ENCODE peak calls at places on chromosomes 2 and 18, in nine cellular contexts. U is NCI-H510A treated with DMSO at 0.1 percent for 48 hours; K is HuH-7.5; V is MCF 10A; X is K562; S is EL; Z is stimulated activated CD4-positive, alpha-beta T cell treated with anti-CD3 and anti-CD28 coated beads, Interleukin-15, amount 100 ng/mL, for 24 hours; A is amniotic stem cell; P is AG10803. D is an unnamed sample.

GRCh38 chr2:160175169-160176130 is 24.6 kb downstream of the ITGB6 start:
- DNase-seq in U (no peak), K (no peak), V (no peak), X (no peak), S (no peak), Z (no peak), A (no peak), P (no peak), D (no peak)

GRCh38 chr18:27213123-27213717 is 28.1 kb upstream of the CHST9 start:
- DNase-seq in U (no peak), K (no peak), V (no peak), X (no peak), S (no peak), Z (no peak), A (no peak), P (no peak), D (no peak)

GRCh38 chr2:100321881-100322820 is at the start of gene LONRF2:
- DNase-seq in U (peak; percentile 42), K (peak; percentile 43), V (no peak), X (peak; percentile 72), S (peak; percentile 7), Z (peak; percentile 38), A (no peak), P (peak; percentile 5), D (peak; percentile 20)

GRCh38 chr2:133837441-133838090 is 269.3 kb upstream of the NCKAP5 start:
- DNase-seq in U (no peak), K (no peak), V (peak; percentile 14), X (no peak), S (peak; percentile 61), Z (no peak), A (no peak), P (peak; percentile 33), D (no peak)

GRCh38 chr18:2536493-2536892 is 34.8 kb downstream of the METTL4 start:
- DNase-seq in U (no peak), K (no peak), V (peak; percentile 17), X (no peak), S (peak; percentile 95), Z (no peak), A (peak; percentile 55), P (peak; percentile 48), D (no peak)

GRCh38 chr2:233832869-233833812 is 21.2 kb downstream of the HJURP start:
- DNase-seq in U (peak; percentile 43), K (peak; percentile 72), V (peak; percentile 68), X (no peak), S (peak; percentile 26), Z (no peak), A (peak; percentile 68), P (no peak), D (peak; percentile 67)

GRCh38 chr2:170886391-170886790 is 42.7 kb upstream of the GORASP2 start:
- DNase-seq in U (no peak), K (no peak), V (peak; percentile 64), X (no peak), S (peak; percentile 94), Z (no peak), A (no peak), P (peak; percentile 95), D (no peak)

GRCh38 chr2:6780765-6781274 is 84.9 kb downstream of the CMPK2 start:
- DNase-seq in U (peak; percentile 88), K (no peak), V (peak; percentile 55), X (no peak), S (peak; percentile 58), Z (peak; percentile 25), A (peak; percentile 48), P (peak; percentile 25), D (no peak)

GRCh38 chr2:20584637-20585321 is 66.1 kb downstream of the HS1BP3 start:
- DNase-seq in U (no peak), K (peak; percentile 41), V (peak; percentile 82), X (no peak), S (peak; percentile 99), Z (no peak), A (peak; percentile 71), P (peak; percentile 98), D (peak; percentile 76)

GRCh38 chr18:75047240-75047639 is 161.7 kb downstream of the PTGR3 start:
- DNase-seq in U (no peak), K (no peak), V (no peak), X (no peak), S (no peak), Z (no peak), A (no peak), P (no peak), D (no peak)

GRCh38 chr18:63299837-63300787 is 19.5 kb downstream of the BCL2 start:
- DNase-seq in U (no peak), K (no peak), V (no peak), X (no peak), S (no peak), Z (peak; percentile 63), A (no peak), P (peak; percentile 45), D (no peak)

GRCh38 chr2:32632089-32632488 is 4.2 kb downstream of the TTC27 start:
- DNase-seq in U (no peak), K (no peak), V (peak; percentile 53), X (peak; percentile 20), S (peak; percentile 72), Z (peak; percentile 46), A (peak; percentile 45), P (peak; percentile 18), D (peak; percentile 18)

GRCh38 chr18:31657823-31658669 is 26.3 kb downstream of the B4GALT6 start:
- DNase-seq in U (peak; percentile 79), K (no peak), V (no peak), X (no peak), S (no peak), Z (peak; percentile 69), A (no peak), P (no peak), D (peak; percentile 47)

GRCh38 chr2:28552045-28552823 is 56.4 kb downstream of the PLB1 start:
- DNase-seq in U (no peak), K (no peak), V (peak; percentile 7), X (no peak), S (peak; percentile 53), Z (no peak), A (no peak), P (peak; percentile 37), D (no peak)

GRCh38 chr18:50297621-50298442 is 10.3 kb upstream of the CXXC1 start:
- DNase-seq in U (peak; percentile 38), K (peak; percentile 70), V (no peak), X (no peak), S (peak; percentile 79), Z (peak; percentile 81), A (peak; percentile 8), P (peak; percentile 67), D (peak; percentile 47)

GRCh38 chr2:12763486-12763885 is 46.8 kb downstream of the TRIB2 start:
- DNase-seq in U (no peak), K (no peak), V (no peak), X (no peak), S (no peak), Z (no peak), A (no peak), P (no peak), D (no peak)

GRCh38 chr2:39059366-39059952 is 61.4 kb downstream of the SOS1 start:
- DNase-seq in U (peak; percentile 81), K (peak; percentile 12), V (peak; percentile 48), X (no peak), S (peak; percentile 45), Z (no peak), A (peak; percentile 44), P (peak; percentile 53), D (peak; percentile 63)

GRCh38 chr2:40103163-40103562 is 324.1 kb upstream of the THUMPD2 start:
- DNase-seq in U (no peak), K (no peak), V (peak; percentile 68), X (no peak), S (peak; percentile 75), Z (no peak), A (no peak), P (peak; percentile 95), D (peak; percentile 81)

GRCh38 chr2:25929789-25930473 is 51.6 kb upstream of the ASXL2 start:
- DNase-seq in U (no peak), K (no peak), V (no peak), X (no peak), S (no peak), Z (no peak), A (no peak), P (no peak), D (no peak)

GRCh38 chr2:149594411-149594810 is 6.8 kb upstream of the MMADHC start:
- DNase-seq in U (no peak), K (no peak), V (no peak), X (no peak), S (no peak), Z (no peak), A (no peak), P (no peak), D (no peak)

GRCh38 chr18:5294113-5294617 is 1.4 kb downstream of the ZBTB14 start:
- DNase-seq in U (peak; percentile 84), K (peak; percentile 25), V (no peak), X (no peak), S (peak; percentile 2), Z (peak; percentile 73), A (no peak), P (peak; percentile 8), D (peak; percentile 13)

GRCh38 chr18:39909706-39910105 is 2045.3 kb upstream of the PIK3C3 start:
- DNase-seq in U (peak; percentile 36), K (no peak), V (no peak), X (no peak), S (no peak), Z (no peak), A (no peak), P (no peak), D (no peak)

GRCh38 chr2:217513256-217513655 is 489.5 kb downstream of the TNS1 start:
- DNase-seq in U (no peak), K (no peak), V (no peak), X (no peak), S (no peak), Z (no peak), A (no peak), P (no peak), D (no peak)

GRCh38 chr2:75571730-75572430 is 11.1 kb upstream of the EVA1A start:
- DNase-seq in U (no peak), K (no peak), V (no peak), X (no peak), S (no peak), Z (no peak), A (no peak), P (no peak), D (no peak)

GRCh38 chr2:218000137-218000536 is 2.7 kb downstream of the TNS1 start:
- DNase-seq in U (no peak), K (no peak), V (peak; percentile 53), X (no peak), S (peak; percentile 60), Z (no peak), A (no peak), P (peak; percentile 91), D (no peak)

GRCh38 chr2:219987830-219988229 is 360.4 kb downstream of the SLC4A3 start:
- DNase-seq in U (no peak), K (no peak), V (peak; percentile 71), X (no peak), S (peak; percentile 78), Z (no peak), A (no peak), P (peak; percentile 68), D (no peak)

GRCh38 chr18:13452448-13452811 is 233.9 kb downstream of the LDLRAD4 start:
- DNase-seq in U (no peak), K (no peak), V (peak; percentile 2), X (no peak), S (peak; percentile 47), Z (no peak), A (peak; percentile 47), P (peak; percentile 82), D (no peak)

GRCh38 chr2:42100696-42101585 is 53.1 kb downstream of the PKDCC start:
- DNase-seq in U (no peak), K (no peak), V (no peak), X (no peak), S (peak; percentile 76), Z (peak; percentile 72), A (no peak), P (peak; percentile 85), D (no peak)

GRCh38 chr18:49648326-49648725 is 86.5 kb downstream of the LIPG start:
- DNase-seq in U (no peak), K (no peak), V (no peak), X (no peak), S (no peak), Z (no peak), A (no peak), P (no peak), D (no peak)

GRCh38 chr2:19357383-19358241 is 811 bp downstream of the OSR1 start:
- DNase-seq in U (peak; percentile 28), K (no peak), V (no peak), X (no peak), S (peak; percentile 61), Z (no peak), A (peak; percentile 40), P (no peak), D (peak; percentile 45)